ENCODE peak calls at places on chromosome X, in seven cellular contexts. R is hippocampal formation, L is KBM-7, G is omental fat pad, K is sciatic nerve, T is iris pigment epithelial cell, N is activated T-cell treated with anti-CD3 and anti-CD28 coated beads for 1 hour. Z is an unnamed sample.

GRCh38 chrX:155026727-155027508 is at the start of gene FUNDC2:
- DNase-seq in R (peak), L (peak), G (peak), K (peak), T (peak), N (peak), Z (peak)

GRCh38 chrX:30654989-30655607 is 1.9 kb downstream of the GK start:
- DNase-seq in R (no peak), L (no peak), G (no peak), K (no peak), T (no peak), N (no peak), Z (no peak)

GRCh38 chrX:153913211-153913610 is 8.7 kb downstream of the AVPR2 start:
- DNase-seq in R (no peak), L (no peak), G (no peak), K (no peak), T (no peak), N (no peak), Z (no peak)

GRCh38 chrX:10165580-10166247 is 8.9 kb downstream of the CLCN4 start:
- DNase-seq in R (no peak), L (peak), G (no peak), K (no peak), T (no peak), N (no peak), Z (no peak)

GRCh38 chrX:152897216-152898144 is at the start of gene ZNF185:
- DNase-seq in R (no peak), L (no peak), G (no peak), K (no peak), T (peak), N (no peak), Z (no peak)

GRCh38 chrX:138287200-138287865 is 424.2 kb downstream of the FGF13 start:
- DNase-seq in R (no peak), L (no peak), G (no peak), K (no peak), T (no peak), N (no peak), Z (no peak)

GRCh38 chrX:97199501-97199900 is 315.8 kb downstream of the RPA4 start:
- DNase-seq in R (no peak), L (peak), G (no peak), K (no peak), T (peak), N (no peak), Z (no peak)

GRCh38 chrX:129686422-129686948 is 31.7 kb upstream of the APLN start:
- DNase-seq in R (peak), L (no peak), G (no peak), K (no peak), T (no peak), N (no peak), Z (no peak)

GRCh38 chrX:40550069-40550468 is 30.7 kb upstream of the ATP6AP2 start:
- DNase-seq in R (no peak), L (no peak), G (no peak), K (no peak), T (no peak), N (no peak), Z (no peak)

GRCh38 chrX:46713672-46714487 is 45.0 kb downstream of the SLC9A7 start:
- DNase-seq in R (no peak), L (no peak), G (no peak), K (no peak), T (peak), N (no peak), Z (peak)

GRCh38 chrX:111349098-111349497 is 62.9 kb downstream of the DCX start:
- DNase-seq in R (no peak), L (no peak), G (no peak), K (no peak), T (no peak), N (no peak), Z (no peak)

GRCh38 chrX:73683236-73683859 is 120.4 kb downstream of the CHIC1 start:
- DNase-seq in R (no peak), L (no peak), G (no peak), K (no peak), T (peak), N (no peak), Z (no peak)

GRCh38 chrX:16807548-16807947 is 21.3 kb downstream of the TXLNG start:
- DNase-seq in R (no peak), L (peak), G (no peak), K (no peak), T (peak), N (no peak), Z (no peak)

GRCh38 chrX:46561931-46562721 is 11.4 kb upstream of the CHST7 start:
- DNase-seq in R (no peak), L (peak), G (no peak), K (no peak), T (no peak), N (no peak), Z (peak)

GRCh38 chrX:135489542-135489941 is 30.9 kb upstream of the INTS6L start:
- DNase-seq in R (no peak), L (no peak), G (no peak), K (no peak), T (no peak), N (no peak), Z (peak)

GRCh38 chrX:102599950-102600579 is 750 bp downstream of the ARMCX5 start:
- DNase-seq in R (no peak), L (peak), G (no peak), K (no peak), T (peak), N (no peak), Z (no peak)

GRCh38 chrX:47619486-47620302 is at the start of gene SYN1:
- DNase-seq in R (peak), L (peak), G (no peak), K (peak), T (peak), N (peak), Z (peak)

GRCh38 chrX:38311743-38312142 is 15.6 kb downstream of the RPGR start:
- DNase-seq in R (no peak), L (no peak), G (no peak), K (no peak), T (no peak), N (no peak), Z (no peak)

GRCh38 chrX:29531336-29531735 is 684.0 kb upstream of the MAGEB2 start:
- DNase-seq in R (no peak), L (no peak), G (no peak), K (no peak), T (no peak), N (no peak), Z (peak)

GRCh38 chrX:82458207-82458754 is 1049.8 kb upstream of the POU3F4 start:
- DNase-seq in R (no peak), L (no peak), G (no peak), K (no peak), T (no peak), N (no peak), Z (no peak)

GRCh38 chrX:19739683-19740082 is 147.7 kb downstream of the SH3KBP1 start:
- DNase-seq in R (peak), L (peak), G (no peak), K (peak), T (peak), N (peak), Z (peak)

GRCh38 chrX:54248309-54248708 is 65.3 kb upstream of the FAM120C start:
- DNase-seq in R (no peak), L (peak), G (no peak), K (no peak), T (peak), N (no peak), Z (peak)

GRCh38 chrX:8033175-8033574 is 106.0 kb upstream of the PNPLA4 start:
- DNase-seq in R (no peak), L (no peak), G (no peak), K (no peak), T (no peak), N (no peak), Z (no peak)

GRCh38 chrX:10769165-10769564 is 148.8 kb upstream of the MID1 start:
- DNase-seq in R (no peak), L (peak), G (no peak), K (no peak), T (peak), N (no peak), Z (peak)

GRCh38 chrX:68196939-68197791 is 236.1 kb downstream of the OPHN1 start:
- DNase-seq in R (peak), L (peak), G (no peak), K (no peak), T (peak), N (no peak), Z (peak)

GRCh38 chrX:10233696-10234095 is 76.9 kb downstream of the CLCN4 start:
- DNase-seq in R (no peak), L (no peak), G (no peak), K (no peak), T (peak), N (no peak), Z (no peak)

GRCh38 chrX:111352424-111352823 is 59.6 kb downstream of the DCX start:
- DNase-seq in R (no peak), L (no peak), G (no peak), K (no peak), T (peak), N (no peak), Z (no peak)

GRCh38 chrX:130704053-130705038 is 198.7 kb downstream of the ENOX2 start:
- DNase-seq in R (no peak), L (no peak), G (no peak), K (no peak), T (peak), N (no peak), Z (no peak)

GRCh38 chrX:368811-369562 is 17.7 kb downstream of the PPP2R3B start:
- DNase-seq in R (no peak), L (no peak), G (no peak), K (no peak), T (peak), N (no peak), Z (no peak)

GRCh38 chrX:6990552-6991193 is 156.8 kb upstream of the STS start:
- DNase-seq in R (no peak), L (no peak), G (no peak), K (no peak), T (no peak), N (no peak), Z (no peak)

GRCh38 chrX:39840141-39841126 is 257.3 kb downstream of the BCOR start:
- DNase-seq in R (no peak), L (no peak), G (no peak), K (no peak), T (no peak), N (no peak), Z (no peak)

GRCh38 chrX:64975491-64975890 is 759 bp downstream of the ZC4H2 start:
- DNase-seq in R (peak), L (peak), G (no peak), K (no peak), T (peak), N (peak), Z (no peak)

GRCh38 chrX:28022371-28022770 is 41.1 kb upstream of the DCAF8L1 start:
- DNase-seq in R (no peak), L (no peak), G (no peak), K (no peak), T (no peak), N (no peak), Z (no peak)

GRCh38 chrX:135114392-135114791 is 5.9 kb downstream of the ETDB start:
- DNase-seq in R (no peak), L (peak), G (no peak), K (no peak), T (no peak), N (no peak), Z (peak)

GRCh38 chrX:43676960-43677582 is 21.0 kb downstream of the MAOA start:
- DNase-seq in R (no peak), L (peak), G (no peak), K (no peak), T (peak), N (no peak), Z (no peak)

GRCh38 chrX:123223859-123224258 is 39.8 kb downstream of the GRIA3 start:
- DNase-seq in R (no peak), L (no peak), G (no peak), K (no peak), T (no peak), N (no peak), Z (peak)

GRCh38 chrX:127578395-127578794 is 473.8 kb downstream of the ACTRT1 start:
- DNase-seq in R (no peak), L (no peak), G (no peak), K (no peak), T (no peak), N (no peak), Z (no peak)

GRCh38 chrX:2484232-2484631 is 16.5 kb downstream of the DHRSX start:
- DNase-seq in R (no peak), L (no peak), G (no peak), K (no peak), T (no peak), N (no peak), Z (no peak)

GRCh38 chrX:112043997-112044396 is 38.6 kb downstream of the TRPC5 start:
- DNase-seq in R (no peak), L (peak), G (no peak), K (no peak), T (peak), N (no peak), Z (no peak)